ENCODE peak calls at places on chromosomes 16 and 17, in seven cellular contexts. K is sigmoid colon, E is A549, F is transverse colon, C is ovary, L is K562, I is suprapubic skin. H is an unnamed sample.

GRCh38 chr17:3398310-3398709 is at the start of gene OR1E1:
- DNase-seq in K (no peak), E (no peak), F (no peak), C (no peak), L (no peak), I (no peak), H (no peak)

GRCh38 chr17:72158895-72159885 is 38.4 kb downstream of the SOX9 start:
- DNase-seq in K (no peak), E (no peak), F (no peak), C (no peak), L (no peak), I (no peak), H (no peak)

GRCh38 chr17:73901661-73902415 is 257.6 kb upstream of the SDK2 start:
- DNase-seq in K (no peak), E (no peak), F (peak), C (no peak), L (no peak), I (no peak), H (no peak)

GRCh38 chr17:81535480-81536298 is 7.5 kb downstream of the FSCN2 start:
- DNase-seq in K (no peak), E (no peak), F (no peak), C (no peak), L (no peak), I (no peak), H (no peak)

GRCh38 chr17:19769946-19770652 is 22.0 kb upstream of the ALDH3A1 start:
- DNase-seq in K (no peak), E (no peak), F (no peak), C (no peak), L (no peak), I (no peak), H (no peak)

GRCh38 chr17:57697891-57698708 is 47.0 kb downstream of the CCDC182 start:
- DNase-seq in K (no peak), E (no peak), F (no peak), C (no peak), L (no peak), I (peak), H (no peak)

GRCh38 chr16:57802635-57803412 is 533 bp upstream of the KIFC3 start:
- DNase-seq in K (no peak), E (no peak), F (no peak), C (peak), L (no peak), I (no peak), H (peak)

GRCh38 chr16:23407436-23408125 is 45.4 kb downstream of the COG7 start:
- DNase-seq in K (peak), E (no peak), F (no peak), C (no peak), L (no peak), I (no peak), H (no peak)

GRCh38 chr17:57499648-57500049 is 243.3 kb downstream of the MSI2 start:
- DNase-seq in K (no peak), E (peak), F (no peak), C (no peak), L (peak), I (no peak), H (no peak)

DNA sequence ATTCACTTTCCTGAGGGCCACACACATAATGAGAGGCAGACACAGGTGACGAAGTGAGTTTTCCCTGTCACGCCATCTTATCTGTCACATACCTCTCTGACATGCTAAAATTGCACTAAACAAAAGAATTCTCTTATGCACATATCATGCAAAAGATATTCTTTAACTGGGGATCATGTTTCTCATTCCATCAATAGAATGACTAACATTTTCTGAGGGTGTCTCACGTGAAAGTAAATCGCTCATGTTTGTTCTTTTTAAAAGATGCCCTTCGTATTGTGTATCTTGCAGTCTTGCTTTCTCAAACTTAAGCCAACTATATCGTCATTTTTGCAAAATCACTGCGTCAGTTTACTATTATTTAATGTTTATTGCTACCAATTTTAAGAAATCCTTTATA is 306.4 kb downstream of the WWOX start:
- DNase-seq in K (no peak), E (no peak), F (no peak), C (no peak), L (no peak), I (no peak), H (no peak)
- TF ChIP-seq EP300 in K (no peak), E (no peak), F (no peak), C (no peak), L (no peak), I (no peak), H (no peak)

GRCh38 chr17:39794249-39794970 is 56.7 kb downstream of the GRB7 start:
- DNase-seq in K (no peak), E (no peak), F (peak), C (no peak), L (no peak), I (no peak), H (no peak)
- TF ChIP-seq EP300 in K (no peak), E (no peak), F (no peak), C (no peak), L (no peak), I (no peak), H (no peak)

GRCh38 chr17:41907633-41908539 is 10.9 kb downstream of the ACLY start:
- DNase-seq in K (no peak), E (peak), F (peak), C (no peak), L (no peak), I (no peak), H (no peak)
- TF ChIP-seq EP300 in K (no peak), E (peak), F (no peak), C (no peak), L (no peak), I (no peak), H (no peak)

GRCh38 chr16:75943705-75944514 is 217.6 kb upstream of the CPHXL start:
- DNase-seq in K (no peak), E (no peak), F (no peak), C (no peak), L (no peak), I (no peak), H (no peak)
- TF ChIP-seq EP300 in K (no peak), E (no peak), F (no peak), C (no peak), L (no peak), I (no peak), H (no peak)

GRCh38 chr17:78324391-78325075 is 35.3 kb downstream of the SOCS3 start:
- DNase-seq in K (peak), E (no peak), F (peak), C (peak), L (no peak), I (peak), H (peak)
- TF ChIP-seq EP300 in K (no peak), E (no peak), F (no peak), C (peak), L (no peak), I (no peak), H (peak)